ENCODE peak calls at places on chromosomes 11 and 22, in six cellular contexts. F, B, V, U, T and H are unnamed samples. For H3K4me1, the result is how much of the 10 kb centered on the place peaks cover.

GRCh38 chr11:56670984-56671383 is 7.5 kb downstream of the OR5AR1 start:
- DNase-seq in F (no peak), B (no peak), V (no peak), U (no peak), T (no peak), H (no peak)

GRCh38 chr11:3135491-3136440 is 29.3 kb downstream of the OSBPL5 start:
- DNase-seq in F (no peak), B (peak), V (peak), U (peak), T (no peak), H (no peak)

GRCh38 chr11:131886201-131886600 is 515.8 kb downstream of the NTM start:
- DNase-seq in F (no peak), B (no peak), V (no peak), U (no peak), T (no peak), H (no peak)

GRCh38 chr11:3660960-3661359 is 10.2 kb downstream of the CHRNA10 start:
- DNase-seq in F (no peak), B (no peak), V (no peak), U (no peak), T (no peak), H (no peak)

GRCh38 chr22:23518381-23519187 is 61.5 kb downstream of the IGLL1 start:
- DNase-seq in F (no peak), B (no peak), V (no peak), U (no peak), T (no peak), H (no peak)

GRCh38 chr11:116249561-116249960 is 523.2 kb downstream of the BUD13 start:
- DNase-seq in F (no peak), B (no peak), V (no peak), U (no peak), T (no peak), H (no peak)

GRCh38 chr22:46079861-46080821 is 70.2 kb upstream of the PPARA start:
- DNase-seq in F (peak), B (no peak), V (peak), U (no peak), T (no peak), H (no peak)

GRCh38 chr22:41094036-41094435 is 1.6 kb downstream of the EP300 start:
- DNase-seq in F (no peak), B (no peak), V (no peak), U (no peak), T (no peak), H (no peak)

GRCh38 chr22:50599816-50600454 is 658 bp upstream of the MAPK8IP2 start:
- DNase-seq in F (no peak), B (peak), V (peak), U (peak), T (peak), H (peak)

GRCh38 chr11:30018443-30018842 is 1.6 kb upstream of the KCNA4 start:
- DNase-seq in F (no peak), B (no peak), V (no peak), U (no peak), T (no peak), H (no peak)

GRCh38 chr22:24435861-24436351 is 8.5 kb downstream of the ADORA2A start:
- DNase-seq in F (peak), B (no peak), V (peak), U (no peak), T (no peak), H (no peak)

GRCh38 chr22:49197500-49197899 is 630.2 kb downstream of the BRD1 start:
- DNase-seq in F (peak), B (peak), V (peak), U (no peak), T (no peak), H (no peak)

GRCh38 chr11:69884751-69885150 is 65.5 kb upstream of the FGF3 start:
- DNase-seq in F (no peak), B (no peak), V (no peak), U (no peak), T (no peak), H (no peak)

GRCh38 chr11:27390959-27391326 is 27.9 kb upstream of the CCDC34 start:
- DNase-seq in F (no peak), B (no peak), V (no peak), U (no peak), T (no peak), H (no peak)

GRCh38 chr11:77747381-77747969 is 73.0 kb downstream of the RSF1 start:
- DNase-seq in F (no peak), B (no peak), V (no peak), U (no peak), T (no peak), H (no peak)

GRCh38 chr22:48942698-48943566 is 884.7 kb downstream of the BRD1 start:
- DNase-seq in F (peak), B (peak), V (peak), U (no peak), T (no peak), H (no peak)

GRCh38 chr22:38136607-38137006 is 26.1 kb upstream of the BAIAP2L2 start:
- DNase-seq in F (no peak), B (no peak), V (peak), U (no peak), T (no peak), H (no peak)

GRCh38 chr22:17562906-17563870 is at the start of gene SLC25A18:
- DNase-seq in F (peak), B (peak), V (no peak), U (peak), T (no peak), H (no peak)

GRCh38 chr11:100691886-100692285 is 4.8 kb downstream of the ARHGAP42 start:
- DNase-seq in F (no peak), B (no peak), V (no peak), U (no peak), T (no peak), H (no peak)

GRCh38 chr11:108882211-108882831 is 217.5 kb downstream of the DDX10 start:
- DNase-seq in F (no peak), B (no peak), V (no peak), U (no peak), T (no peak), H (no peak)

GRCh38 chr11:95922536-95923440 is 1.1 kb downstream of the MTMR2 start:
- DNase-seq in F (no peak), B (no peak), V (no peak), U (no peak), T (no peak), H (no peak)

GRCh38 chr11:12798609-12799011 is 124.4 kb downstream of the TEAD1 start:
- DNase-seq in F (no peak), B (no peak), V (no peak), U (no peak), T (no peak), H (no peak)

GRCh38 chr11:133354069-133354468 is 178.2 kb downstream of the OPCML start:
- DNase-seq in F (no peak), B (no peak), V (no peak), U (no peak), T (no peak), H (no peak)

GRCh38 chr11:107102692-107103463 is 84.6 kb upstream of the GUCY1A2 start:
- DNase-seq in F (peak), B (no peak), V (no peak), U (no peak), T (no peak), H (no peak)

GRCh38 chr22:50086526-50086925 is 1.3 kb upstream of the MLC1 start:
- DNase-seq in F (no peak), B (no peak), V (no peak), U (no peak), T (no peak), H (no peak)

GRCh38 chr22:48574776-48575566 is 1252.7 kb downstream of the BRD1 start:
- DNase-seq in F (no peak), B (peak), V (no peak), U (peak), T (no peak), H (no peak)

GRCh38 chr22:28282346-28282745 is 363.3 kb upstream of the PITPNB start:
- DNase-seq in F (no peak), B (no peak), V (no peak), U (no peak), T (no peak), H (no peak)

GRCh38 chr11:16338397-16338796 is 17.9 kb downstream of the SOX6 start:
- DNase-seq in F (no peak), B (no peak), V (no peak), U (no peak), T (no peak), H (no peak)

GRCh38 chr11:819129-819931 is 616 bp downstream of the PNPLA2 start:
- DNase-seq in F (peak), B (peak), V (peak), U (peak), T (peak), H (peak)

GRCh38 chr11:398826-399225 is 4.8 kb downstream of the PKP3 start:
- DNase-seq in F (no peak), B (no peak), V (no peak), U (no peak), T (no peak), H (no peak)

GRCh38 chr11:131696584-131697120 is 326.2 kb downstream of the NTM start:
- DNase-seq in F (no peak), B (no peak), V (no peak), U (no peak), T (no peak), H (no peak)

GRCh38 chr22:46634011-46634699 is 14.0 kb downstream of the GRAMD4 start:
- DNase-seq in F (no peak), B (no peak), V (no peak), U (no peak), T (no peak), H (no peak)

GRCh38 chr11:12674936-12675696 is 895 bp downstream of the TEAD1 start:
- DNase-seq in F (peak), B (peak), V (peak), U (no peak), T (no peak), H (peak)

GRCh38 chr11:473975-474785 is 24.1 kb downstream of the PTDSS2 start:
- DNase-seq in F (no peak), B (no peak), V (no peak), U (no peak), T (no peak), H (no peak)

GRCh38 chr22:28955817-28956216 is 72.4 kb downstream of the ZNRF3 start:
- DNase-seq in F (no peak), B (no peak), V (no peak), U (no peak), T (peak), H (peak)

GRCh38 chr11:41534861-41535260 is 75.4 kb upstream of the LRRC4C start:
- DNase-seq in F (no peak), B (no peak), V (no peak), U (no peak), T (no peak), H (no peak)

GRCh38 chr11:107018902-107019493 is 722 bp upstream of the GUCY1A2 start:
- DNase-seq in F (peak), B (peak), V (peak), U (peak), T (no peak), H (no peak)

GRCh38 chr11:69694781-69695180 is 9.0 kb downstream of the FGF19 start:
- DNase-seq in F (no peak), B (no peak), V (no peak), U (no peak), T (no peak), H (no peak)

GRCh38 chr11:62575156-62575555 is 1.5 kb upstream of the EEF1G start:
- DNase-seq in F (peak), B (no peak), V (peak), U (no peak), T (no peak), H (no peak)

GRCh38 chr22:22244337-22245250 is at the start of gene VPREB1:
- DNase-seq in F (no peak), B (no peak), V (no peak), U (no peak), T (no peak), H (no peak)

GRCh38 chr22:22243033-22243680 is 1.4 kb upstream of the VPREB1 start:
- DNase-seq in F (no peak), B (no peak), V (no peak), U (no peak), T (no peak), H (no peak)

GRCh38 chr22:22245935-22246525 is 1.4 kb downstream of the VPREB1 start:
- DNase-seq in F (no peak), B (no peak), V (no peak), U (no peak), T (no peak), H (no peak)

GRCh38 chr22:22246706-22247105 is 2.1 kb downstream of the VPREB1 start:
- DNase-seq in F (no peak), B (no peak), V (no peak), U (no peak), T (no peak), H (no peak)

GRCh38 chr22:22245256-22245909 is 797 bp downstream of the VPREB1 start:
- DNase-seq in F (no peak), B (no peak), V (no peak), U (no peak), T (no peak), H (no peak)
- H3K4me1 ChIP-seq in F (under half), B (under half), V (under half), U (under half), T (under half), H (under half)

GRCh38 chr22:39470462-39471335 is 13.9 kb downstream of the MGAT3 start:
- DNase-seq in F (no peak), B (no peak), V (no peak), U (no peak), T (no peak), H (no peak)

GRCh38 chr22:39469326-39469680 is 12.5 kb downstream of the MGAT3 start:
- DNase-seq in F (no peak), B (no peak), V (no peak), U (no peak), T (no peak), H (no peak)

GRCh38 chr22:39467390-39467901 is 10.6 kb downstream of the MGAT3 start:
- DNase-seq in F (no peak), B (no peak), V (no peak), U (no peak), T (no peak), H (no peak)

GRCh38 chr22:39469681-39470461 is 13.1 kb downstream of the MGAT3 start:
- DNase-seq in F (no peak), B (no peak), V (no peak), U (no peak), T (no peak), H (no peak)

GRCh38 chr22:39468487-39469325 is 11.9 kb downstream of the MGAT3 start:
- DNase-seq in F (no peak), B (no peak), V (no peak), U (no peak), T (no peak), H (no peak)
- H3K4me1 ChIP-seq in F (under half), B (under half), V (under half), U (under half), T (under half), H (under half)

GRCh38 chr11:65917077-65917433 is 1.8 kb downstream of the C11orf68 start:
- DNase-seq in F (no peak), B (peak), V (no peak), U (no peak), T (no peak), H (no peak)

GRCh38 chr11:65916391-65916790 is 2.5 kb downstream of the C11orf68 start:
- DNase-seq in F (no peak), B (peak), V (no peak), U (no peak), T (no peak), H (no peak)

GRCh38 chr11:65917434-65918210 is 1.2 kb downstream of the C11orf68 start:
- DNase-seq in F (no peak), B (peak), V (no peak), U (no peak), T (no peak), H (no peak)

GRCh38 chr11:65915821-65916251 is 3.0 kb downstream of the C11orf68 start:
- DNase-seq in F (no peak), B (peak), V (peak), U (no peak), T (no peak), H (no peak)

DNA sequence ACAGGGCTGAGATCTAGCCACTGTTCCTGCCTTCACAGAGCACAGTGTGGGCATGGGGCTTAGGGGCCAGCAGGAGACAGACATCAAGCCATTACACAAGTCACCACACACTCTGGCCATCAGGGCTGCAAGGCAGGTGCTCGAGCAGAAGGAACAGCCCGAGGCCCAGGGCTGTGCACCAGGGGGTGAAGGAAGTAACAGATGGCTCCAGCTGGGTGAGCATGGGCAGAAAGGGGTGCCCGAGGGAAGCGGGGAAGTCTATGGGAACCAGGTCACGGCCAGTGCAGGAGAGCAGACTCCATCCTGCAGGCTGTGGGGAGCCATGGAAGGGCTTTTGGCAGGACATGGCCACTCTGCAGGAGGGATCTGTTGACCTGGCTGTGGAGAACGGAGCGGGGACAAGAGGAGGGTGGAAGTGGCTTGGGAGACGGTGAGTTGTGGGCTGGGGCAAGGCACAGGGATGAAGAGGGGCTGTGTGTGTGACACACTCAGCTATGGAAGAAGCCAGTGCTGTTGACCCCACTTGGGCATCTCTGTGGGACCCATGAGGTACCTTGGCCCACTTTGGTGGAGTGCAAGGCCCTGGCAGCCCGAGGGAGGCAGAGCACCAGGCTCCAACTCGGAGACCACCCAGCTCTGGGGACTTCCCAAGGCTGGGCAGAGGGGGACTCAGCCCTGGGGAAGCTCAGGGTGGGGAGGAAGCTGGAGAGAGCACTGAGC is 3.6 kb downstream of the C11orf68 start:
- DNase-seq in F (no peak), B (peak), V (no peak), U (no peak), T (no peak), H (no peak)
- H3K4me1 ChIP-seq in F (under half), B (under half), V (half or more), U (under half), T (under half), H (under half)

DNA sequence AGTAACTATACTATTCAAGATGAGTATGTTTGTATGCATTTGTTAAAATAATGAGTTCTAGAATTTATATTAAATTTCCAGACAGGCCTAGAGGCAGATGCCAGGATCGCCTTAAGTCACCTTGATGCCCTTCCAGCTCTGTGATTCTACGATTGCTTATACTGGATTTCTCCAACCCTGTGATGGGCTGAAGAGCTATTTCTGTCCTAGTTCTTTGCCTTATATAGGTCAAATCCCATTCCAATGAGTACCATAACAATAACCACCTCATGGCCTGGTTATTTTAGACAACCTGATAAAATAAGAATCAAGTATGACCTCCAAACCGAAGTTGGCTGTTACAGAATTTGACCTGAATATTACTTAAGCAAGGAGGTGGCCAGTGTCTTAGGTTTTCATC is 79.8 kb upstream of the BLID start:
- DNase-seq in F (no peak), B (no peak), V (no peak), U (no peak), T (no peak), H (no peak)
- H3K4me1 ChIP-seq in F (under half), B (under half), V (under half), U (under half), T (under half), H (under half)

GRCh38 chr11:87304350-87304749 is 266.6 kb downstream of the TMEM135 start:
- DNase-seq in F (no peak), B (no peak), V (no peak), U (no peak), T (no peak), H (no peak)

GRCh38 chr11:87298155-87298554 is 260.4 kb downstream of the TMEM135 start:
- DNase-seq in F (no peak), B (no peak), V (no peak), U (no peak), T (no peak), H (no peak)

GRCh38 chr11:87299041-87299481 is 261.3 kb downstream of the TMEM135 start:
- DNase-seq in F (no peak), B (peak), V (no peak), U (no peak), T (no peak), H (no peak)

GRCh38 chr11:87301785-87302540 is 264.2 kb downstream of the TMEM135 start:
- DNase-seq in F (no peak), B (no peak), V (no peak), U (no peak), T (no peak), H (no peak)

DNA sequence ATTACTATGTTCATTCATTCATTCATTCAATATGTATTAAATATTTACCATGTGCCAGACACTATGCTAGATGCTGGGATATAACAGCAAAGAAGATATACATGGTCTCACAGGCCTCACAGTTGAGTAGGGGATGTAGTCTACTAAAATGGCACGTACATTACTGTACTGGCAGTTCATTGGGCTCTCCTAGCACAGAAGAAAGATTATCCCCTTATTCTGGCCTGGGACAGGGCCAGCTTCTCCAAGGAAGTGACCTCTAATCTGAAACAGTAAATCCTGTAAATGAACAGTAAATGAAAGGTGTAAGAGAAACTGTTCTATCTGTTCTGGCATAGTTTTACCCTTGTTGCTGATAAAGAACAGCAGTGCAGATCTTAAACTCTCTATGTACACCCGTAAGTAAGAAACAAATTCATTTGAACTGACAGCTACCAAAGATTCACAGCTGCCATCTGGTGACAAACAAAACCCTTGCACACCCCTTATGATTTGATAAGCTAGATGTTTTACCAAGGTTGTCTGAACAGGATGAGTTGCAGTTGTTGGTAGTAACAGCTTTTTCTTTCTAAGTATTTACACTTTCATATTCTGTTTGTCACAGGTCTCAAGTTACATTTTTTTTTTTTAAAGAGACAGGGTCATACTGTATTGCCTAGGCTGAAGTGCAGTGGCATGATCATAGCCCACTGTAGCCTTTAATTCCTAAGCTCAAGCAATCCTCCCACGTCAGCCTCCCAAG is 263.1 kb downstream of the TMEM135 start:
- DNase-seq in F (no peak), B (no peak), V (no peak), U (no peak), T (no peak), H (no peak)
- H3K4me1 ChIP-seq in F (under half), B (under half), V (under half), U (under half), T (under half), H (under half)

GRCh38 chr11:19428206-19429001 is 187.7 kb upstream of the E2F8 start:
- DNase-seq in F (no peak), B (no peak), V (no peak), U (no peak), T (no peak), H (no peak)
- H3K4me1 ChIP-seq in F (under half), B (under half), V (under half), U (under half), T (under half), H (under half)